ENCODE peak calls at places on chromosomes 16 and 17, in eight cellular contexts. D is heart right ventricle, L is testis, R is uterus, S is mucosa of descending colon, I is H9, Q is adipocyte, M is MM.1S. Y is an unnamed sample. For H3K4me1, the result is how much of the 10 kb centered on the place peaks cover.

GRCh38 chr16:88045820-88046303 is 94.6 kb downstream of the BANP start:
- DNase-seq in M (no peak), L (no peak), S (peak), I (no peak), D (no peak), R (no peak), Q (no peak), Y (no peak)

GRCh38 chr16:12356622-12357365 is 380.3 kb downstream of the SNX29 start:
- DNase-seq in L (no peak), S (no peak), Q (no peak), I (no peak), D (no peak), M (no peak), R (no peak), Y (no peak)

GRCh38 chr16:30527635-30528178 is 1.3 kb upstream of the ZNF768 start:
- DNase-seq in L (no peak), D (no peak), I (no peak), R (no peak), S (no peak), M (peak), Q (no peak), Y (no peak)

GRCh38 chr17:32626371-32626770 is 139.6 kb downstream of the CDK5R1 start:
- DNase-seq in M (no peak), R (no peak), D (no peak), I (no peak), Q (no peak), S (no peak), L (no peak), Y (no peak)

GRCh38 chr17:35089846-35090193 is 26.3 kb upstream of the RFFL start:
- DNase-seq in R (peak), L (peak), M (no peak), Q (peak), S (no peak), D (peak), I (peak), Y (no peak)

GRCh38 chr17:14950216-14950615 is 314.9 kb downstream of the PMP22 start:
- DNase-seq in R (no peak), S (no peak), I (no peak), L (no peak), D (no peak), M (no peak), Q (no peak), Y (no peak)

GRCh38 chr17:4635823-4636375 is 5.6 kb downstream of the ALOX15 start:
- DNase-seq in L (no peak), I (peak), M (peak), Q (no peak), D (peak), S (no peak), R (no peak), Y (peak)

GRCh38 chr16:28981517-28981916 is 3.3 kb upstream of the LAT start:
- DNase-seq in I (peak), S (peak), M (peak), Q (no peak), L (no peak), R (no peak), D (no peak), Y (no peak)

GRCh38 chr17:27244481-27245223 is 49.3 kb upstream of the WSB1 start:
- DNase-seq in I (peak), R (peak), S (peak), M (no peak), Q (peak), D (peak), L (peak), Y (peak)

GRCh38 chr17:64085650-64086005 is 44.3 kb downstream of the ERN1 start:
- DNase-seq in D (no peak), S (no peak), R (no peak), L (no peak), Q (no peak), I (no peak), M (no peak), Y (no peak)

GRCh38 chr16:48734220-48734619 is 124.2 kb upstream of the N4BP1 start:
- DNase-seq in M (no peak), S (no peak), R (no peak), D (no peak), L (no peak), I (no peak), Q (no peak), Y (no peak)

GRCh38 chr17:77240976-77241375 is 100.2 kb downstream of the SEC14L1 start:
- DNase-seq in L (no peak), Q (no peak), S (no peak), D (no peak), I (no peak), R (no peak), M (no peak), Y (no peak)

GRCh38 chr17:77233635-77234334 is 93.0 kb downstream of the SEC14L1 start:
- DNase-seq in I (no peak), L (no peak), S (no peak), D (no peak), M (peak), Q (peak), R (peak), Y (no peak)

GRCh38 chr17:77234695-77235094 is 93.9 kb downstream of the SEC14L1 start:
- DNase-seq in D (no peak), S (no peak), R (no peak), I (no peak), L (no peak), Q (no peak), M (no peak), Y (no peak)

GRCh38 chr17:77235370-77236080 is 94.8 kb downstream of the SEC14L1 start:
- DNase-seq in S (no peak), L (peak), I (no peak), Q (peak), M (peak), D (no peak), R (no peak), Y (no peak)

GRCh38 chr17:77237232-77238008 is 96.7 kb downstream of the SEC14L1 start:
- DNase-seq in M (no peak), S (no peak), D (no peak), R (no peak), I (no peak), L (no peak), Q (no peak), Y (no peak)
- H3K4me1 ChIP-seq in M (under half), S (under half), D (under half), R (under half), I (under half), L (under half), Q (under half), Y (under half)

GRCh38 chr17:2881295-2881694 is 85.1 kb downstream of the RAP1GAP2 start:
- DNase-seq in S (no peak), D (no peak), Q (no peak), M (no peak), I (no peak), R (no peak), L (no peak), Y (no peak)

GRCh38 chr17:2878751-2879254 is 82.6 kb downstream of the RAP1GAP2 start:
- DNase-seq in I (no peak), Q (no peak), M (no peak), L (no peak), S (no peak), D (no peak), R (no peak), Y (no peak)

GRCh38 chr17:2883544-2884203 is 87.4 kb downstream of the RAP1GAP2 start:
- DNase-seq in L (no peak), S (no peak), I (no peak), R (no peak), M (no peak), Q (no peak), D (peak), Y (no peak)

GRCh38 chr17:2876467-2876866 is 80.2 kb downstream of the RAP1GAP2 start:
- DNase-seq in I (no peak), Q (no peak), M (no peak), L (no peak), R (no peak), S (no peak), D (no peak), Y (no peak)

DNA sequence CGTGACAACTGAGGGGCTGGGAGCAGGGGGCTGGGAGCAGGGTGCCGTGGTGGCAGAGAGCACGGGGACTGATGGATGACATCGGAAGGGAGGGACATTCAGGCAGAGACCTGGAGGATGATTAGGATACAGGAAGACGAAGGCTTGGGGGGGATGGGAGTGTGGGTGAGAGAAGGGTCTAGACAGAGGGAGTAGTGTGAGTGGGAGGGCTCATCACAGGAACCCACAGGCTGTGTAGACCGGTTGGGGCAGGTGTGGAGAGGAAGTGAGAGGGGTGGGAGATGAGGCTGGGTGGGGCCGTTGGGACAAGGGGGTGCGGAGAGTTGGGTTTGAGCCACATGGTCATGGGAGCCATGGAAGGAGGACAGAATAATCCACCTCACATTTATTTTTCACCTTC is 83.8 kb downstream of the RAP1GAP2 start:
- DNase-seq in R (no peak), I (no peak), D (no peak), S (no peak), M (no peak), Q (no peak), L (no peak), Y (no peak)
- H3K4me1 ChIP-seq in R (under half), I (under half), D (under half), S (under half), M (under half), Q (under half), L (under half), Y (under half)

GRCh38 chr17:2082003-2082862 is 27.3 kb downstream of the HIC1 start:
- DNase-seq in L (no peak), Q (peak), M (no peak), D (no peak), S (no peak), R (no peak), I (no peak), Y (no peak)
- H3K4me1 ChIP-seq in L (half or more), Q (half or more), M (under half), D (half or more), S (under half), R (under half), I (under half), Y (under half)

GRCh38 chr17:73304971-73305786 is 6.6 kb downstream of the CDC42EP4 start:
- DNase-seq in S (peak), I (peak), M (no peak), Q (peak), L (peak), D (peak), R (peak), Y (peak)
- H3K4me1 ChIP-seq in S (half or more), I (under half), M (under half), Q (half or more), L (half or more), D (half or more), R (under half), Y (half or more)

GRCh38 chr17:44272954-44273353 is 5.0 kb upstream of the SLC4A1 start:
- DNase-seq in R (no peak), I (no peak), Q (no peak), D (peak), M (no peak), L (no peak), S (no peak), Y (no peak)
- H3K4me1 ChIP-seq in R (under half), I (under half), Q (under half), D (under half), M (under half), L (under half), S (under half), Y (under half)

Y was measured in upper lobe of right lung.